ENCODE peak calls at places on chromosomes 6 and 20, in six cellular contexts. T, K, I, P, A and N are unnamed samples.

GRCh38 chr20:62381202-62381797 is 5.6 kb upstream of the RPS21 start:
- DNase-seq in T (no peak), K (no peak), I (no peak), P (peak; percentile 70), A (no peak), N (no peak)

GRCh38 chr6:14772188-14772587 is 473.7 kb upstream of the JARID2 start:
- DNase-seq in T (no peak), K (no peak), I (no peak), P (no peak), A (no peak), N (no peak)

GRCh38 chr6:44250718-44251123 is 3.8 kb downstream of the HSP90AB1 start:
- DNase-seq in T (no peak), K (no peak), I (no peak), P (no peak), A (no peak), N (no peak)

GRCh38 chr6:35052694-35053565 is 88.2 kb downstream of the TCP11 start:
- DNase-seq in T (no peak), K (no peak), I (no peak), P (no peak), A (no peak), N (peak; percentile 45)

GRCh38 chr6:46655803-46656202 is 3.0 kb downstream of the SLC25A27 start:
- DNase-seq in T (no peak), K (no peak), I (peak; percentile 28), P (no peak), A (no peak), N (no peak)

GRCh38 chr6:156509496-156509895 is 267.7 kb upstream of the ARID1B start:
- DNase-seq in T (no peak), K (no peak), I (no peak), P (no peak), A (no peak), N (no peak)

GRCh38 chr6:117681321-117681720 is 6.1 kb downstream of the NUS1 start:
- DNase-seq in T (no peak), K (no peak), I (no peak), P (no peak), A (no peak), N (no peak)

GRCh38 chr6:167428664-167429063 is 103.8 kb downstream of the TTLL2 start:
- DNase-seq in T (no peak), K (no peak), I (no peak), P (no peak), A (no peak), N (no peak)

GRCh38 chr6:16286151-16286522 is 47.8 kb downstream of the GMPR start:
- DNase-seq in T (no peak), K (no peak), I (peak; percentile 77), P (no peak), A (no peak), N (no peak)

GRCh38 chr6:108589244-108589730 is 28.6 kb downstream of the FOXO3 start:
- DNase-seq in T (peak; percentile 62), K (peak; percentile 84), I (peak; percentile 61), P (peak; percentile 95), A (peak; percentile 88), N (peak; percentile 76)

GRCh38 chr20:3313681-3314080 is 74.7 kb upstream of the SLC4A11 start:
- DNase-seq in T (no peak), K (no peak), I (no peak), P (peak; percentile 41), A (no peak), N (no peak)

GRCh38 chr6:79928478-79928998 is 18.8 kb downstream of the ELOVL4 start:
- DNase-seq in T (no peak), K (no peak), I (no peak), P (no peak), A (no peak), N (no peak)

GRCh38 chr20:13325033-13325432 is 104.0 kb downstream of the ISM1 start:
- DNase-seq in T (no peak), K (no peak), I (peak; percentile 67), P (no peak), A (no peak), N (no peak)

GRCh38 chr6:90384720-90385119 is 88.1 kb upstream of the BACH2 start:
- DNase-seq in T (no peak), K (no peak), I (no peak), P (no peak), A (no peak), N (no peak)

DNA sequence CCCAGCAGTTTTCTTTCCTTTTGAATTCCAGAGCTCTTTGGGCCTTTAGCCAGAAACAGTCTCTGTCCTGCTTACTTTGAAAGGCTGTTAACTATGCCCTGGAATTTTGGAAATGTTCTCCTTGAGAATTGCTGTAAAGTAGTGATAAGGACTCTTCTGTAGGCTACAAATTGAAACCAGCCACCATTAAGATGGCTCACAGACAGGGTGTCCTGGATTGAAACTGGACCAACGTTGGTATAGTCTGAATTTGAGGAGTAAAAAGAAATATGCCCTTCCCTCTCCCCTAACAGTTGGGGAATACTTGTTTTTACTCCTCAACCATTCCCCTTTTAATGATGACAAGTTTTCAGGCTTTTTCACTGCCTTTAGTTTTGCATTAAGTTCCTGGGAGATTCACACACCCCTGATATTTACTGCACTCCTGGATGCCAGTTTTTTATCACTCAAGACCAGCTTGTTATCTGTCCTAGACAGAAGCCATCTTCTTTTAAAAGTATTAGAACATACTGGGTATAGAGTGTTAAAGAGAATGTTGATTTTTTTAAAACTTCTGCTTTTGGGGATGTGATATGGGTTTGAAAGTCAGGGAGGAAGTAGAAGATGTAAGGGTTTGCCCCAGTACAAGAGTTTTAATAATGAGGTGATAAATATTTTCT is 21.9 kb downstream of the TOP1 start:
- DNase-seq in T (no peak), K (no peak), I (no peak), P (no peak), A (no peak), N (no peak)
- H3K27ac ChIP-seq in T (no peak overlapping the region), K (peak overlapping the region; percentile 69), I (no peak overlapping the region), P (no peak overlapping the region), A (peak overlapping the region; percentile 20), N (no peak overlapping the region)

DNA sequence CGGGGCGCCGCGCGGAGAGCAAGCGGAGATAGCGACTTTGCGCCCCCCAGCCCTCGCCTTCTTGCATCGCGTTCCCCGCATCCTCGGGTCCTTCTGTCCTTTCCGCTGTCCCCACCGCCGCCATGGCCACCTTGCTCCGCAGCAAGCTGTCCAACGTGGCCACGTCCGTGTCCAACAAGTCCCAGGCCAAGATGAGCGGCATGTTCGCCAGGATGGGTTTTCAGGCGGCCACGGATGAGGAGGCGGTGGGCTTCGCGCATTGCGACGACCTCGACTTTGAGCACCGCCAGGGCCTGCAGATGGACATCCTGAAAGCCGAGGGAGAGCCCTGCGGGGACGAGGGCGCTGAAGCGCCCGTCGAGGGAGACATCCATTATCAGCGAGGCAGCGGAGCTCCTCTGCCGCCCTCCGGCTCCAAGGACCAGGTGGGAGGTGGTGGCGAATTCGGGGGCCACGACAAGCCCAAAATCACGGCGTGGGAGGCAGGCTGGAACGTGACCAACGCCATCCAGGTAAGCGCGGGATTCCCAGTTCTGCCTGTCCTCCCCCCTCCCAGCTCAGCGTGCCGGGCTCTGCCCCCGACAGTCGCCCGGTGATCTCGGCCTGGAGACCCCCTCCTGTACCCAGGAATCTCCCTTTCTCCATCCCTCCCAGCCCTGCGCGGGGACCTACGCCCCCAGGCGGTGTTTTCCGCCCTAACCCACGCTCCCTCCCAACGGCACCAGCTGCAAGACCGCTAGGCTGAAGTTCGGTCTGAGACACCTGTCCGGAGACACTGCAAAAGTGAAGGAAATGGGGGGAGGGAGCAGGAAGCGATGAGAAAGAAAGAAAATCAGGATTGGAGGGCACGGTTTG is 544 bp downstream of the SLC32A1 start:
- DNase-seq in T (no peak), K (no peak), I (no peak), P (no peak), A (no peak), N (no peak)
- TF ChIP-seq CTCF in T (no peak), K (no peak), I (no peak), P (no peak), A (no peak), N (no peak)

GRCh38 chr6:26349964-26350857 is 14.8 kb upstream of the BTN3A2 start:
- DNase-seq in T (no peak), K (no peak), I (no peak), P (no peak), A (no peak), N (no peak)
- H3K27ac ChIP-seq in T (no peak overlapping the region), K (no peak overlapping the region), I (no peak overlapping the region), P (no peak overlapping the region), A (no peak overlapping the region), N (no peak overlapping the region)

GRCh38 chr20:50294164-50295088 is 103.8 kb downstream of the CEBPB start:
- DNase-seq in T (peak; percentile 54), K (peak; percentile 65), I (no peak), P (no peak), A (no peak), N (no peak)
- TF ChIP-seq CTCF in T (no peak), K (no peak), I (no peak), P (no peak), A (no peak), N (no peak)

GRCh38 chr6:55621993-55622392 is 43.0 kb upstream of the HMGCLL1 start:
- DNase-seq in T (no peak), K (no peak), I (no peak), P (no peak), A (no peak), N (no peak)
- H3K27ac ChIP-seq in T (no peak overlapping the region), K (no peak overlapping the region), I (no peak overlapping the region), P (no peak overlapping the region), A (no peak overlapping the region), N (no peak overlapping the region)